ENCODE peak calls at places on chromosome 17, in eight cellular contexts. T is Caco-2; U is midbrain; G is A549; J is hypothalamus; C is activated CD8-positive, alpha-beta T cell treated with anti-CD3 and anti-CD28 coated beads for 36 hours; Y is AG10803; X is RWPE1. Z is an unnamed sample.

GRCh38 chr17:15649861-15650391 is 30.4 kb upstream of the FBXW10B start:
- DNase-seq in J (no peak), X (peak), U (no peak), Y (peak), T (no peak), G (peak), C (no peak), Z (no peak)

GRCh38 chr17:40903129-40903847 is 18.2 kb upstream of the KRT20 start:
- DNase-seq in U (no peak), X (peak), G (peak), T (peak), C (peak), J (no peak), Y (peak), Z (no peak)

GRCh38 chr17:28748852-28749515 is 5.2 kb downstream of the TRAF4 start:
- DNase-seq in C (no peak), G (peak), X (no peak), T (no peak), U (no peak), Y (no peak), J (no peak), Z (no peak)

GRCh38 chr17:35368086-35368824 is 5.2 kb downstream of the SLFN11 start:
- DNase-seq in C (peak), Y (no peak), U (peak), G (no peak), J (no peak), T (no peak), X (no peak), Z (peak)

GRCh38 chr17:7885357-7886226 is 3.0 kb upstream of the CHD3 start:
- DNase-seq in X (no peak), Y (no peak), T (peak), J (no peak), G (peak), C (peak), U (no peak), Z (peak)

GRCh38 chr17:30093463-30094147 is 23.0 kb upstream of the NSRP1 start:
- DNase-seq in T (peak), G (peak), U (peak), J (no peak), Y (peak), C (peak), X (peak), Z (peak)

GRCh38 chr17:66349549-66350245 is 47.3 kb downstream of the PRKCA start:
- DNase-seq in U (no peak), Y (no peak), C (no peak), X (no peak), G (no peak), J (no peak), T (no peak), Z (no peak)

GRCh38 chr17:73232587-73233373 is 28.9 kb downstream of the CPSF4L start:
- DNase-seq in Y (peak), U (peak), G (peak), X (peak), J (no peak), C (peak), T (peak), Z (peak)

GRCh38 chr17:19508327-19508867 is 25.3 kb upstream of the SLC47A1 start:
- DNase-seq in J (no peak), T (no peak), G (no peak), Y (no peak), X (no peak), C (peak), U (no peak), Z (peak)

GRCh38 chr17:15092762-15093161 is 172.4 kb downstream of the PMP22 start:
- DNase-seq in G (no peak), C (no peak), U (no peak), X (peak), T (no peak), J (no peak), Y (peak), Z (no peak)

GRCh38 chr17:42202159-42202558 is 7.9 kb upstream of the GHDC start:
- DNase-seq in Y (no peak), T (no peak), G (no peak), X (no peak), C (no peak), J (no peak), U (no peak), Z (no peak)

GRCh38 chr17:4583796-4584124 is 569 bp upstream of the SMTNL2 start:
- DNase-seq in U (no peak), T (peak), J (no peak), X (no peak), G (peak), C (peak), Y (no peak), Z (no peak)

GRCh38 chr17:63445571-63446217 is 412 bp downstream of the CYB561 start:
- DNase-seq in U (no peak), X (peak), Y (no peak), G (peak), C (peak), J (no peak), T (no peak), Z (no peak)

GRCh38 chr17:34852141-34852540 is 109.1 kb downstream of the CCT6B start:
- DNase-seq in X (no peak), Y (no peak), J (no peak), G (no peak), T (no peak), C (no peak), U (no peak), Z (no peak)

GRCh38 chr17:64783556-64784352 is 121.6 kb upstream of the SMURF2 start:
- DNase-seq in X (no peak), U (no peak), G (no peak), C (no peak), Y (no peak), J (no peak), T (no peak), Z (no peak)

GRCh38 chr17:37446027-37446426 is 39.3 kb downstream of the TADA2A start:
- DNase-seq in G (peak), J (no peak), T (no peak), U (no peak), X (peak), Y (no peak), C (no peak), Z (no peak)

GRCh38 chr17:4635823-4636375 is 5.6 kb downstream of the ALOX15 start:
- DNase-seq in J (no peak), G (no peak), Y (no peak), C (no peak), U (peak), X (no peak), T (no peak), Z (peak)

GRCh38 chr17:38579934-38580333 is 25.8 kb downstream of the SRCIN1 start:
- DNase-seq in C (peak), U (peak), G (peak), Y (no peak), X (peak), T (no peak), J (no peak), Z (peak)

GRCh38 chr17:78585231-78585630 is 8.0 kb upstream of the DNAH17 start:
- DNase-seq in C (no peak), J (no peak), G (no peak), X (no peak), U (no peak), Y (no peak), T (no peak), Z (no peak)

GRCh38 chr17:67378444-67379250 is 1.6 kb downstream of the PITPNC1 start:
- DNase-seq in G (peak), T (peak), J (no peak), C (peak), X (peak), Y (peak), U (peak), Z (peak)

GRCh38 chr17:77420804-77421634 is 280.2 kb downstream of the SEC14L1 start:
- DNase-seq in T (no peak), J (no peak), X (peak), Y (peak), C (peak), G (peak), U (no peak), Z (no peak)